ENCODE peak calls at places on chromosomes 13 and 19, in seven cellular contexts. J, W, N, G, X, F and E are unnamed samples.

GRCh38 chr19:58212336-58213074 is 16.2 kb upstream of the ZNF544 start:
- DNase-seq in J (no peak), W (no peak), N (no peak), G (no peak), X (no peak), F (no peak), E (no peak)

GRCh38 chr19:57664269-57665127 is 4.2 kb upstream of the ZSCAN4 start:
- DNase-seq in J (no peak), W (peak), N (peak), G (no peak), X (peak), F (peak), E (no peak)

GRCh38 chr13:51920786-51921185 is 59.0 kb downstream of the CCDC70 start:
- DNase-seq in J (no peak), W (no peak), N (no peak), G (no peak), X (no peak), F (no peak), E (no peak)

GRCh38 chr13:100610399-100611347 is 22.1 kb upstream of the GGACT start:
- DNase-seq in J (no peak), W (no peak), N (no peak), G (no peak), X (no peak), F (no peak), E (no peak)

GRCh38 chr13:44622259-44622658 is 46.1 kb upstream of the TSC22D1 start:
- DNase-seq in J (no peak), W (no peak), N (no peak), G (no peak), X (no peak), F (no peak), E (no peak)

GRCh38 chr19:18660051-18660910 is 23.2 kb upstream of the CRTC1 start:
- DNase-seq in J (no peak), W (peak), N (peak), G (no peak), X (peak), F (no peak), E (no peak)

GRCh38 chr13:74056829-74057564 is 77.2 kb downstream of the KLF12 start:
- DNase-seq in J (no peak), W (no peak), N (peak), G (no peak), X (peak), F (peak), E (no peak)

GRCh38 chr13:37616131-37616530 is 17.6 kb upstream of the POSTN start:
- DNase-seq in J (no peak), W (no peak), N (no peak), G (no peak), X (no peak), F (no peak), E (no peak)

GRCh38 chr13:35164324-35164932 is 222.4 kb downstream of the NBEA start:
- DNase-seq in J (no peak), W (peak), N (no peak), G (no peak), X (no peak), F (peak), E (no peak)

GRCh38 chr19:4379383-4380253 is 20.7 kb downstream of the SH3GL1 start:
- DNase-seq in J (no peak), W (no peak), N (peak), G (no peak), X (peak), F (peak), E (no peak)

GRCh38 chr19:35144600-35145436 is 1.8 kb downstream of the FXYD7 start:
- DNase-seq in J (no peak), W (no peak), N (no peak), G (no peak), X (no peak), F (peak), E (no peak)

GRCh38 chr19:11448410-11448809 is 13.0 kb downstream of the PRKCSH start:
- DNase-seq in J (no peak), W (no peak), N (no peak), G (no peak), X (no peak), F (no peak), E (no peak)

GRCh38 chr19:3248728-3249315 is 24.4 kb downstream of the CELF5 start:
- DNase-seq in J (no peak), W (no peak), N (no peak), G (no peak), X (no peak), F (no peak), E (no peak)

GRCh38 chr13:77112961-77113360 is 86.0 kb upstream of the FBXL3 start:
- DNase-seq in J (no peak), W (no peak), N (no peak), G (no peak), X (no peak), F (no peak), E (no peak)

GRCh38 chr13:36130542-36131214 is 504 bp downstream of the DCLK1 start:
- DNase-seq in J (no peak), W (no peak), N (peak), G (no peak), X (peak), F (peak), E (no peak)

GRCh38 chr19:2330632-2331284 is 2.3 kb downstream of the SPPL2B start:
- DNase-seq in J (no peak), W (no peak), N (peak), G (no peak), X (no peak), F (peak), E (no peak)

GRCh38 chr19:53905787-53906186 is 3.3 kb upstream of the CACNG7 start:
- DNase-seq in J (no peak), W (no peak), N (no peak), G (no peak), X (no peak), F (no peak), E (no peak)

GRCh38 chr19:45468159-45468651 is 409 bp downstream of the FOSB start:
- DNase-seq in J (no peak), W (peak), N (peak), G (no peak), X (peak), F (no peak), E (no peak)

GRCh38 chr13:91722267-91722884 is 324.0 kb downstream of the GPC5 start:
- DNase-seq in J (no peak), W (peak), N (no peak), G (no peak), X (no peak), F (no peak), E (no peak)

GRCh38 chr13:36965767-36966166 is 33.4 kb downstream of the ALG5 start:
- DNase-seq in J (no peak), W (peak), N (no peak), G (peak), X (no peak), F (no peak), E (peak)